ENCODE peak calls at places on chromosomes 11 and 22, in six cellular contexts. F is A549, Y is cardiac muscle cell, K is astrocyte of the spinal cord, E is AG10803, L is prostate gland. U is an unnamed sample.

GRCh38 chr11:37657645-37658044 is 1059.6 kb upstream of the RAG2 start:
- DNase-seq in K (peak; percentile 55), Y (peak; percentile 30), F (no peak), L (no peak), E (no peak), U (peak; percentile 50)

GRCh38 chr11:1283091-1283511 is 26.3 kb downstream of the TOLLIP start:
- DNase-seq in F (no peak), Y (no peak), K (no peak), L (no peak), E (no peak), U (no peak)

GRCh38 chr11:565921-566509 is 5.2 kb downstream of the RASSF7 start:
- DNase-seq in E (no peak), L (no peak), F (no peak), Y (no peak), K (no peak), U (no peak)

GRCh38 chr22:33658775-33659174 is 261.5 kb downstream of the LARGE1 start:
- DNase-seq in L (peak; percentile 7), Y (peak; percentile 64), K (no peak), E (peak; percentile 90), F (no peak), U (no peak)

GRCh38 chr11:64341429-64341828 is 1.4 kb downstream of the CCDC88B start:
- DNase-seq in Y (no peak), L (no peak), K (no peak), F (no peak), E (no peak), U (no peak)

GRCh38 chr11:23897453-23898289 is 599.2 kb upstream of the LUZP2 start:
- DNase-seq in K (peak; percentile 82), Y (peak; percentile 85), L (no peak), E (peak; percentile 94), F (no peak), U (peak; percentile 5)

GRCh38 chr11:47123094-47123493 is 53.6 kb downstream of the ARFGAP2 start:
- DNase-seq in F (no peak), E (peak; percentile 37), K (no peak), Y (no peak), L (no peak), U (no peak)

GRCh38 chr11:13126430-13126829 is 117.3 kb downstream of the RASSF10 start:
- DNase-seq in Y (peak; percentile 91), F (peak; percentile 54), E (no peak), K (peak; percentile 98), L (no peak), U (peak; percentile 94)

GRCh38 chr11:64744544-64745218 is 739 bp upstream of the RASGRP2 start:
- DNase-seq in F (no peak), Y (no peak), K (no peak), L (no peak), E (no peak), U (no peak)

GRCh38 chr11:130786987-130787688 is 129.1 kb downstream of the SNX19 start:
- DNase-seq in E (peak; percentile 34), L (no peak), F (no peak), K (no peak), Y (no peak), U (peak; percentile 63)

GRCh38 chr11:86234831-86235461 is 9.6 kb upstream of the EED start:
- DNase-seq in F (no peak), K (no peak), L (no peak), E (no peak), Y (no peak), U (no peak)

GRCh38 chr11:57156928-57157327 is 24.8 kb upstream of the LRRC55 start:
- DNase-seq in Y (no peak), E (no peak), L (no peak), K (no peak), F (no peak), U (no peak)

DNA sequence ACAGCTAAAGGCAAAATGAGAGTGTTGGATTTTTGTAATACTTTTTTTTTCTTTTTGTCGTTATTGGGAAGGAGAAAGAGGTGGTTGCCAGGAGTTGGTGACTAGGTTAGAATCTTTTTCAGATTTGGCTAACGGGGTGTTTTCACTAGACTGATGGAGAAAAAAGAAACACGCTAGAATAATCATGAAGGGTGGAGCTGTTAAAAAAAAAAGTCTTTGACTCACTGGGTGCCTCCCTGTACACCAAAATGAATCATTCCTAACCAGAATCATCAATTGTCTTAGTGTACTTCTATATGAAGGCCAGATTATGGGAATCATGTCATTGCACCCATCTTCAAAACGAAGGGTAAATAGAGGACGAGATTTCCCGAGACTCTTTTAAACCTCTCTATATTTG is 12.6 kb downstream of the BLID start:
- DNase-seq in F (no peak), K (peak; percentile 63), E (peak; percentile 57), L (no peak), Y (no peak), U (peak; percentile 72)
- H3K4me3 ChIP-seq in F (no peak overlapping the region), K (no peak overlapping the region), E (no peak overlapping the region), L (no peak overlapping the region), Y (no peak overlapping the region), U (no peak overlapping the region)

DNA sequence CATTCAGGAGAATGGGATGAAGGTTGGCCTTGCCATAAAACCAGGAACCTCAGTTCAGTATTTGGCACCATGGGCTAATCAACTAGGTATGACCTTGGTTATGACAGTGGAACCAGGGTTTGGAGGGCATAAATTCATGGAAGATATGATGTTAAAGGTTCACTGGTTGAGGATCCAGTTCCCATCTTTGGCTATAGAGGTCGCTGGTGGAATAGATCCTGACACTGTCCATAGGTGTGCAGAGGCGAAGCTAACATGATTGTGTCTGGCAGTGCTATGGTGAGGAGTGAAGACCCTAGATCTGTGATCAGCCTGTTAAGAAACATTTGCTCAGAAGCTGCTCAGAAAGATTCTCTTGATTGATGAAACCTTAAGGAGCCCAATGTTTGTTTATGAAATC is 5.7 kb downstream of the NF2 start:
- DNase-seq in E (no peak), F (peak; percentile 16), L (no peak), K (no peak), Y (no peak), U (peak; percentile 41)
- TF ChIP-seq CTCF in E (peak; percentile 34), F (peak; percentile 18), L (no peak), K (peak; percentile 43), Y (peak; percentile 34), U (peak; percentile 41)

DNA sequence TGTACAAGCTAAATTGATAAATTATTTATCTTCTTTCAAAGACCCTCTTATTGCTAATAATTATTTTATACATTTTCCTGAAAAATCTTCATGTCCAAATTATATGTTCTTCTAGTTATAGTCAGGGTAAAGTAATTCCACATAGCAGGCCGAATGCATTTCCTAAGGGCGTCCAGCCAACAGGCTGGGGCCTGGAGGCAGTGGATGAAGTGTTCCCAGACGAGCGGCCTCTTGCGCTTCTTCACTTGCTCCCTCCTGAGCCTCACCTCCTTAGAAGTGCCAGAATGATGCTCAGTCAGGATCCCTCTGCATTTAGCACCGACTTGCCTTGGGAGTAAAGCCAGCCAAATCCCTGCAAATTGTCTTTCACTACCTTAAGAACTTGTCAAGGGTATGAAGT is 1.4 kb downstream of the OLFML1 start:
- DNase-seq in L (no peak), K (no peak), E (peak; percentile 23), F (no peak), Y (peak; percentile 10), U (no peak)
- H3K4me3 ChIP-seq in L (no peak overlapping the region), K (no peak overlapping the region), E (no peak overlapping the region), F (no peak overlapping the region), Y (no peak overlapping the region), U (no peak overlapping the region)

GRCh38 chr22:31162015-31162765 is 2.2 kb downstream of the RNF185 start:
- DNase-seq in Y (no peak), F (no peak), E (peak; percentile 56), L (no peak), K (no peak), U (no peak)
- TF ChIP-seq CTCF in Y (peak; percentile 7), F (no peak), E (peak; percentile 44), L (peak; percentile 35), K (no peak), U (no peak)

GRCh38 chr11:22669368-22669767 is 3.0 kb downstream of the GAS2 start:
- DNase-seq in K (no peak), Y (no peak), E (no peak), L (no peak), F (no peak), U (no peak)

GRCh38 chr11:22668005-22668796 is 1.8 kb downstream of the GAS2 start:
- DNase-seq in Y (no peak), K (no peak), E (no peak), L (no peak), F (no peak), U (no peak)

GRCh38 chr11:22666700-22667439 is 459 bp downstream of the GAS2 start:
- DNase-seq in Y (peak; percentile 54), F (no peak), E (no peak), L (peak; percentile 33), K (peak; percentile 27), U (peak; percentile 5)

GRCh38 chr11:22670803-22671202 is 4.4 kb downstream of the GAS2 start:
- DNase-seq in L (no peak), Y (peak; percentile 14), K (no peak), F (no peak), E (no peak), U (peak; percentile 61)

DNA sequence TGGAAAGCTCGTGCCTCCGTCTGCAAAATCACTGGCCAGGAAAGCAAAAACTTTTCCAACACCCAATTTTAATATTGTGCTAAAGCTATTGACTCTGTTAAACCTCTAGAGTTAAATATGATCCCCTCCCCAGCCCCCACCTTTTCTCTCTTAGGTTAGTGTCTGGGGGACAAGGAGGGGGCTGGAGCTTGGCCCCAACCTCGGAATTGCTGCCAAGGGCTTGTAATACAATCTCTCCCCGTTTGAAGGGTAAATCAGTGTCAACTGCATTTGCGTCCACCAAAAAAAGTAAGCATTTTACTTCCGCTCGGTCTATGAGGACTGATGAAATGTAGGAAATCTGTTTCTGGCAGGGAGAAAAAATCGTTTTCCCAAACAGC is at the start of gene GAS2:
- DNase-seq in Y (peak; percentile 1), L (no peak), E (no peak), K (no peak), F (no peak), U (no peak)
- H3K4me3 ChIP-seq in Y (peak within 1 kb of the TSS; percentile 38), L (peak within 1 kb of the TSS; percentile 35), E (peak within 1 kb of the TSS; percentile 25), K (peak within 1 kb of the TSS; percentile 38), F (peak within 1 kb of the TSS; percentile 31), U (peak within 1 kb of the TSS; percentile 9)

DNA sequence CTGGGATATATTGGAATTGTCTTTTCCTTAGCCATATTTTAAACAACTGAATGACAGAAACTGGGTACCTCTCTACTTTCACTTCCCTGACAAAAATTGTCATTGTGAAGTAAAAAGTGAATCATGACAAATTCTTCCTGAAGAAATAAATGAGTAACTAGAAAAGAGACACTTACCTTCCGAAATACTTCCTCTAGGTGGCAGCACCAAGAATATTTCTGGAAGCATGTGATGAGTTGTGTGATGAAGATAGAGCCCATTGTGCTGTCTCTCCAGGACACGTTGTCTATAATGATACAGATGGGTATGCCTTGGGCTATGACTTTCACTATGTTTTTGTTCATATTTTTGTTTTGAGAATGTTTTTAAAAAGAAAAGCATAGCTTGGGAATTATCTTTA is 21.5 kb downstream of the CASP4 start:
- DNase-seq in Y (peak; percentile 64), L (no peak), E (peak; percentile 59), F (peak; percentile 2), K (peak; percentile 49), U (peak; percentile 80)
- TF ChIP-seq CTCF in Y (peak; percentile 51), L (peak; percentile 39), E (peak; percentile 61), F (peak; percentile 23), K (peak; percentile 36), U (peak; percentile 61)

U was measured in epithelial cell of esophagus.